ENCODE peak calls at places on chromosome 5, in nine cellular contexts. Z, Y, Q, I, W, S, C, L and G are unnamed samples.

GRCh38 chr5:31361906-31362900 is 168.7 kb downstream of the CDH6 start:
- DNase-seq in Z (no peak), Y (no peak), Q (no peak), I (no peak), W (no peak), S (peak; percentile 59), C (peak; percentile 38), L (no peak), G (no peak)

GRCh38 chr5:60842859-60843692 is 993 bp downstream of the ELOVL7 start:
- DNase-seq in Z (no peak), Y (peak; percentile 28), Q (no peak), I (peak; percentile 39), W (no peak), S (no peak), C (no peak), L (no peak), G (no peak)

GRCh38 chr5:39063037-39063436 is 11.2 kb downstream of the RICTOR start:
- DNase-seq in Z (no peak), Y (no peak), Q (no peak), I (no peak), W (no peak), S (no peak), C (no peak), L (no peak), G (no peak)

GRCh38 chr5:56126487-56127179 is 106.5 kb downstream of the ANKRD55 start:
- DNase-seq in Z (no peak), Y (no peak), Q (no peak), I (no peak), W (no peak), S (peak; percentile 86), C (peak; percentile 72), L (peak; percentile 54), G (no peak)

GRCh38 chr5:178791976-178792375 is 61.5 kb upstream of the ZNF354A start:
- DNase-seq in Z (no peak), Y (no peak), Q (peak; percentile 39), I (no peak), W (no peak), S (no peak), C (no peak), L (no peak), G (no peak)

GRCh38 chr5:69341520-69342161 is 9.0 kb upstream of the CCDC125 start:
- DNase-seq in Z (no peak), Y (no peak), Q (no peak), I (no peak), W (no peak), S (no peak), C (no peak), L (peak; percentile 24), G (no peak)

GRCh38 chr5:119356384-119357188 is 767 bp downstream of the TNFAIP8 start:
- DNase-seq in Z (no peak), Y (no peak), Q (no peak), I (no peak), W (no peak), S (no peak), C (peak; percentile 33), L (no peak), G (no peak)

GRCh38 chr5:149824851-149825250 is 94.7 kb downstream of the PPARGC1B start:
- DNase-seq in Z (no peak), Y (peak; percentile 43), Q (peak; percentile 96), I (no peak), W (no peak), S (no peak), C (no peak), L (no peak), G (no peak)

GRCh38 chr5:34582364-34582763 is 73.8 kb upstream of the RAI14 start:
- DNase-seq in Z (no peak), Y (no peak), Q (no peak), I (no peak), W (no peak), S (no peak), C (no peak), L (no peak), G (no peak)

GRCh38 chr5:177094224-177095087 is 7.7 kb downstream of the FGFR4 start:
- DNase-seq in Z (no peak), Y (peak; percentile 73), Q (peak; percentile 96), I (no peak), W (no peak), S (peak; percentile 84), C (peak; percentile 95), L (no peak), G (no peak)

GRCh38 chr5:123089971-123090640 is 1.1 kb downstream of the PRDM6 start:
- DNase-seq in Z (no peak), Y (no peak), Q (peak; percentile 65), I (no peak), W (peak; percentile 11), S (peak; percentile 27), C (peak; percentile 62), L (no peak), G (no peak)

GRCh38 chr5:160938532-160938931 is 86.5 kb upstream of the ATP10B start:
- DNase-seq in Z (peak; percentile 33), Y (peak; percentile 74), Q (no peak), I (peak; percentile 52), W (no peak), S (no peak), C (no peak), L (peak; percentile 11), G (no peak)

GRCh38 chr5:39543335-39543734 is 118.6 kb upstream of the DAB2 start:
- DNase-seq in Z (no peak), Y (no peak), Q (no peak), I (peak; percentile 61), W (no peak), S (peak; percentile 27), C (no peak), L (no peak), G (no peak)

GRCh38 chr5:33231935-33232334 is 208.8 kb upstream of the TARS1 start:
- DNase-seq in Z (no peak), Y (no peak), Q (no peak), I (no peak), W (no peak), S (peak; percentile 58), C (peak; percentile 40), L (no peak), G (peak; percentile 52)

GRCh38 chr5:109956884-109957283 is 267.2 kb downstream of the MAN2A1 start:
- DNase-seq in Z (no peak), Y (no peak), Q (no peak), I (no peak), W (peak; percentile 26), S (no peak), C (no peak), L (no peak), G (no peak)

GRCh38 chr5:78803386-78803785 is 154.8 kb upstream of the LHFPL2 start:
- DNase-seq in Z (no peak), Y (peak; percentile 41), Q (peak; percentile 95), I (no peak), W (peak; percentile 55), S (no peak), C (peak; percentile 82), L (no peak), G (no peak)

GRCh38 chr5:102815560-102816324 is 60.6 kb downstream of the PAM start:
- DNase-seq in Z (no peak), Y (no peak), Q (no peak), I (no peak), W (no peak), S (no peak), C (peak; percentile 27), L (no peak), G (no peak)

GRCh38 chr5:126376443-126376842 is 46.8 kb upstream of the GRAMD2B start:
- DNase-seq in Z (no peak), Y (no peak), Q (peak; percentile 76), I (no peak), W (peak; percentile 16), S (no peak), C (no peak), L (no peak), G (no peak)

GRCh38 chr5:66407739-66408138 is 188.5 kb upstream of the MAST4 start:
- DNase-seq in Z (no peak), Y (no peak), Q (no peak), I (no peak), W (no peak), S (no peak), C (no peak), L (no peak), G (no peak)

GRCh38 chr5:151199581-151200185 is 24.2 kb downstream of the CCDC69 start:
- DNase-seq in Z (no peak), Y (no peak), Q (no peak), I (no peak), W (no peak), S (no peak), C (no peak), L (no peak), G (no peak)
- H3K36me3 ChIP-seq in Z (no peaks in the 10 kb centered on the region), Y (no peaks in the 10 kb centered on the region), Q (peaks cover 4% of the 10 kb centered on the region), I (no peaks in the 10 kb centered on the region), W (no peaks in the 10 kb centered on the region), S (no peaks in the 10 kb centered on the region), C (peaks cover 24% of the 10 kb centered on the region), L (no peaks in the 10 kb centered on the region), G (no peaks in the 10 kb centered on the region)

DNA sequence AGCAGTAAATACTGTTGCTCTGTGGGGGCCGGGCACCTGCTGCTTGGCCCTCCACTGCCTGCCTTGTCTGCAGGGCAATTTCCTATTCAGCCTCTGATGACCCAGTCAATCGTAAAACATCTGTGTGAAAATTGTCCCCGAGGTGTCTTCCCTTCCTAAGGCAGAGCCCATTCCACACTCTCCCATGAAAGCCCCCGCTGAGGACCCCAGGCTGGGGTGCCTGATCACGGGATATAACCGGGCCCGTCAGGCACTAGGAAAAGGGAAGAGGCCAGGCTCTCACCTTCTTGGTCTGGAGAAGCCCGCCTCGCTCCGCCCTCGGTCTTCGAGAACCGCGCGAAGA is 27.2 kb upstream of the SCGB3A1 start:
- DNase-seq in Z (no peak), Y (no peak), Q (no peak), I (no peak), W (no peak), S (no peak), C (no peak), L (no peak), G (no peak)
- H3K4me3 ChIP-seq in Z (no peak overlapping the region), Y (no peak overlapping the region), Q (peak overlapping the region; percentile 34), I (no peak overlapping the region), W (peak overlapping the region; percentile 57), S (peak overlapping the region; percentile 28), C (peak overlapping the region; percentile 55), L (no peak overlapping the region), G (peak overlapping the region; percentile 21)

DNA sequence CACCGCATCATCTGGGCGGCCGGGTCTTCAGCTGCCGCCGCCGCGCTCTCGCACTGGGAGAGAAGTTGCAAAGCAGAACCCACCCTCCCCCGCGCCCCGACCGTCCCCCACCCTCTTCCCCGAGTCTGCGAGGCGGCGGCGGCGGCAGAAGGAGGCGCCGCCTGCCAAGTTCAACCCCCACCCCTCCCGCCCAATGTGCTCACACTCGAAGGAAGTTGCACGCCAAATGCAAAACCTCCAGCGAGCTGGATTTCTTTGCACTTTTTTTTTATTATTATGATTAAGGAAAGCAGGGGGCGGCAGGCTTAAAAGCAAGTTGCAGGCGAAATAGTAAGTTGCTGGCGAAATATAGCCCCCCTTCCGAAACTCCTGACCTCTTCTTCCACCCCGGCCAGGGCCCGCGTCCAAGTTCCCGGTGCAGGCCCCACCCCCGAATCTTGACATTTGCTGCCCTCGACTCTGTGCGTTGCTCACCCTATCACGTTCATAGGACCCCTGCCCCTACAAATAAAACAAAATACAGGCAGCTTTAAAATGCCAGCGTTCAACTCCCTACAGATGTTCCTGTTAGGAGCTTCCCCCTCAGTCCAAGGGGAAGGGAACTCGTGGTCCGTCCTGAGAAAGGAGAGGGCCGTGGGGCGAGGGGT is 1.1 kb upstream of the NR3C1 start:
- DNase-seq in Z (no peak), Y (peak; percentile 78), Q (peak; percentile 91), I (peak; percentile 62), W (peak; percentile 17), S (peak; percentile 93), C (peak; percentile 96), L (peak; percentile 69), G (peak; percentile 62)
- TF ChIP-seq CTCF in Z (no peak), Y (peak; percentile 5), Q (no peak), I (no peak), W (no peak), S (peak; percentile 25), C (no peak), L (no peak), G (no peak)

GRCh38 chr5:134541736-134542376 is 16.4 kb downstream of the JADE2 start:
- DNase-seq in Z (no peak), Y (peak; percentile 21), Q (no peak), I (no peak), W (no peak), S (peak; percentile 64), C (peak; percentile 81), L (peak; percentile 17), G (no peak)
- H3K36me3 ChIP-seq in Z (peaks cover 6% of the 10 kb centered on the region), Y (peaks cover 47% of the 10 kb centered on the region), Q (peaks cover 29% of the 10 kb centered on the region), I (peaks cover 5% of the 10 kb centered on the region), W (no peaks in the 10 kb centered on the region), S (peaks cover 43% of the 10 kb centered on the region), C (no peaks in the 10 kb centered on the region), L (peaks cover 8% of the 10 kb centered on the region), G (peaks cover 28% of the 10 kb centered on the region)